ENCODE peak calls at places on chromosomes 16 and 17, in ten cellular contexts. D, S, Q, V, J, P, T, Y, C and U are unnamed samples.

GRCh38 chr17:17781591-17782424 is 55.0 kb downstream of the SREBF1 start:
- DNase-seq in D (no peak), P (peak), T (peak), V (peak), Y (no peak), C (no peak), Q (peak), J (peak), S (peak), U (no peak)

GRCh38 chr17:8189041-8189710 is 804 bp downstream of the BORCS6 start:
- DNase-seq in P (peak), C (no peak), D (peak), J (no peak), Q (no peak), S (peak), V (no peak), Y (peak), T (peak), U (no peak)

GRCh38 chr16:7051586-7052349 is 280.9 kb upstream of the RBFOX1 start:
- DNase-seq in V (no peak), P (no peak), C (no peak), S (no peak), Y (no peak), T (no peak), J (no peak), Q (no peak), D (no peak), U (no peak)

GRCh38 chr16:88820335-88821025 is 8.8 kb upstream of the APRT start:
- DNase-seq in Q (no peak), D (no peak), P (no peak), Y (no peak), T (no peak), S (peak), J (no peak), V (no peak), C (no peak), U (no peak)

GRCh38 chr16:86303787-86304685 is 206.3 kb upstream of the FOXF1 start:
- DNase-seq in S (no peak), Y (no peak), Q (peak), C (no peak), J (no peak), V (no peak), P (peak), T (no peak), D (no peak), U (no peak)

GRCh38 chr17:56489980-56490379 is 103.5 kb upstream of the NOG start:
- DNase-seq in Q (no peak), T (no peak), J (no peak), Y (no peak), P (no peak), S (no peak), D (no peak), V (no peak), C (no peak), U (no peak)

GRCh38 chr16:6611535-6611934 is 721.1 kb upstream of the RBFOX1 start:
- DNase-seq in J (no peak), C (no peak), D (no peak), S (peak), T (no peak), P (no peak), Q (peak), Y (no peak), V (no peak), U (no peak)

GRCh38 chr16:3113765-3114479 is 1.5 kb downstream of the ZNF205 start:
- DNase-seq in T (no peak), S (no peak), C (no peak), J (peak), Q (peak), V (peak), D (no peak), P (no peak), Y (no peak), U (no peak)

GRCh38 chr17:2965621-2966275 is 97.7 kb downstream of the OR1D5 start:
- DNase-seq in P (no peak), Q (no peak), J (no peak), C (no peak), S (no peak), D (no peak), Y (no peak), V (peak), T (no peak), U (no peak)

GRCh38 chr16:89324056-89325010 is 106.8 kb downstream of the ZNF778 start:
- DNase-seq in T (no peak), J (no peak), D (no peak), V (peak), Y (peak), P (no peak), S (no peak), Q (no peak), C (peak), U (peak)

GRCh38 chr16:84647830-84648594 is at the start of gene KLHL36:
- DNase-seq in Q (peak), P (peak), C (peak), J (peak), T (peak), V (peak), Y (peak), D (peak), S (peak), U (no peak)

GRCh38 chr16:67164599-67165061 is at the start of gene HSF4:
- DNase-seq in V (peak), P (peak), Y (no peak), D (no peak), J (no peak), T (no peak), S (no peak), C (no peak), Q (peak), U (no peak)

GRCh38 chr16:54633943-54634362 is 296.7 kb upstream of the IRX5 start:
- DNase-seq in D (no peak), V (peak), P (no peak), S (peak), T (no peak), Y (no peak), C (no peak), J (no peak), Q (peak), U (no peak)

GRCh38 chr17:32323784-32324590 is 18.0 kb downstream of the C17orf75 start:
- DNase-seq in C (no peak), T (no peak), P (no peak), Q (peak), D (no peak), Y (peak), J (peak), S (peak), V (peak), U (no peak)

GRCh38 chr16:85234310-85235235 is 122.3 kb upstream of the CIBAR2 start:
- DNase-seq in T (no peak), V (peak), C (no peak), Y (no peak), Q (peak), S (peak), D (no peak), J (peak), P (no peak), U (no peak)